ENCODE peak calls at places on chromosomes 11 and 22, in nine cellular contexts. G, F, M, R, V, W, J, C and I are unnamed samples.
A peak's percentile ranks its signal among the peaks of the same experiment; 100 is the strongest.

GRCh38 chr11:66853242-66854229 is 3.3 kb upstream of the LRFN4 start:
- DNase-seq in C (no peak), M (no peak), W (no peak), J (no peak), G (no peak), R (no peak), F (no peak), V (no peak), I (no peak)

GRCh38 chr11:120271672-120272071 is 31.7 kb downstream of the POU2F3 start:
- DNase-seq in R (no peak), J (no peak), C (no peak), M (no peak), W (no peak), G (no peak), F (no peak), V (no peak), I (no peak)

GRCh38 chr11:44016129-44016528 is 31.7 kb upstream of the ACCSL start:
- DNase-seq in C (peak; percentile 40), F (no peak), J (no peak), V (no peak), M (peak; percentile 91), G (peak; percentile 69), W (peak; percentile 67), R (no peak), I (peak; percentile 73)

GRCh38 chr11:46162700-46163099 is 41.4 kb upstream of the PHF21A start:
- DNase-seq in M (no peak), F (no peak), R (no peak), V (peak; percentile 54), W (no peak), C (no peak), G (no peak), J (no peak), I (no peak)

GRCh38 chr11:108221981-108222685 is at the start of gene NPAT:
- DNase-seq in W (peak; percentile 24), C (no peak), G (no peak), J (peak; percentile 25), M (no peak), R (peak; percentile 33), F (no peak), V (no peak), I (no peak)

GRCh38 chr11:85596886-85597285 is 30.3 kb downstream of the DLG2 start:
- DNase-seq in G (no peak), C (no peak), J (no peak), M (no peak), V (no peak), R (no peak), W (no peak), F (no peak), I (no peak)

GRCh38 chr11:69438286-69438920 is 43.1 kb upstream of the LINC01488 start:
- DNase-seq in J (no peak), F (no peak), R (no peak), W (no peak), G (no peak), C (no peak), V (no peak), M (no peak), I (no peak)

GRCh38 chr11:121839821-121840220 is 276.2 kb downstream of the BLID start:
- DNase-seq in G (no peak), V (no peak), C (no peak), F (no peak), J (no peak), W (no peak), M (no peak), R (no peak), I (no peak)

GRCh38 chr11:725624-726202 is 19.7 kb downstream of the EPS8L2 start:
- DNase-seq in C (no peak), G (no peak), F (no peak), J (no peak), V (no peak), W (no peak), R (no peak), M (no peak), I (no peak)

GRCh38 chr11:44224867-44225501 is 85.0 kb downstream of the ALX4 start:
- DNase-seq in C (no peak), F (no peak), M (no peak), J (no peak), W (no peak), G (no peak), V (no peak), R (no peak), I (no peak)

GRCh38 chr11:111715142-111715816 is 50.9 kb downstream of the PPP2R1B start:
- DNase-seq in G (no peak), V (no peak), R (no peak), J (no peak), C (no peak), M (no peak), W (no peak), F (no peak), I (no peak)

GRCh38 chr11:63892233-63892632 is 24.7 kb downstream of the RCOR2 start:
- DNase-seq in C (no peak), V (no peak), R (no peak), M (no peak), F (no peak), J (no peak), W (no peak), G (no peak), I (no peak)

GRCh38 chr22:32752326-32752725 is 49.2 kb upstream of the TIMP3 start:
- DNase-seq in C (no peak), R (no peak), W (no peak), V (no peak), J (no peak), G (no peak), F (no peak), M (no peak), I (no peak)

GRCh38 chr22:37817705-37818311 is 5.4 kb upstream of the GALR3 start:
- DNase-seq in R (peak; percentile 58), G (peak; percentile 51), J (peak; percentile 72), M (peak; percentile 79), W (peak; percentile 92), F (peak; percentile 82), C (peak; percentile 85), V (peak; percentile 91), I (peak; percentile 81)